ENCODE peak calls at places on chromosomes 2 and 18, in ten cellular contexts. One of them, this sample, is unnamed.
A peak's percentile ranks its signal among the peaks of the same experiment; 100 is the strongest.

GRCh38 chr18:3061581-3062416 is 48.9 kb upstream of the LPIN2 start:
- DNase-seq in activated naive CD8-positive, alpha-beta T cell treated with anti-CD3 and anti-CD28 coated beads, Interleukin-2, amount 50 U/mL, for 24 hours: peak; percentile 59
- DNase-seq in right cardiac atrium: no peak
- DNase-seq in gastrocnemius medialis: no peak
- DNase-seq in progenitor cell of endocrine pancreas: no peak
- DNase-seq in endothelial cell: no peak
- DNase-seq in stomach: no peak
- DNase-seq in sigmoid colon: no peak
- DNase-seq in HEK293T: no peak
- DNase-seq in lung microvascular endothelial cell: no peak
- DNase-seq in this sample: no peak

GRCh38 chr18:42245137-42245536 is 290.1 kb downstream of the PIK3C3 start:
- DNase-seq in activated naive CD8-positive, alpha-beta T cell treated with anti-CD3 and anti-CD28 coated beads, Interleukin-2, amount 50 U/mL, for 24 hours: no peak
- DNase-seq in right cardiac atrium: no peak
- DNase-seq in gastrocnemius medialis: no peak
- DNase-seq in progenitor cell of endocrine pancreas: no peak
- DNase-seq in endothelial cell: no peak
- DNase-seq in stomach: no peak
- DNase-seq in sigmoid colon: no peak
- DNase-seq in HEK293T: no peak
- DNase-seq in lung microvascular endothelial cell: no peak
- DNase-seq in this sample: no peak

GRCh38 chr2:234986346-234986745 is 34.5 kb downstream of the SH3BP4 start:
- DNase-seq in activated naive CD8-positive, alpha-beta T cell treated with anti-CD3 and anti-CD28 coated beads, Interleukin-2, amount 50 U/mL, for 24 hours: no peak
- DNase-seq in right cardiac atrium: no peak
- DNase-seq in gastrocnemius medialis: no peak
- DNase-seq in progenitor cell of endocrine pancreas: no peak
- DNase-seq in endothelial cell: no peak
- DNase-seq in stomach: no peak
- DNase-seq in sigmoid colon: no peak
- DNase-seq in HEK293T: no peak
- DNase-seq in lung microvascular endothelial cell: no peak
- DNase-seq in this sample: no peak

GRCh38 chr18:53771664-53772063 is 452.8 kb downstream of the MBD2 start:
- DNase-seq in activated naive CD8-positive, alpha-beta T cell treated with anti-CD3 and anti-CD28 coated beads, Interleukin-2, amount 50 U/mL, for 24 hours: no peak
- DNase-seq in right cardiac atrium: no peak
- DNase-seq in gastrocnemius medialis: no peak
- DNase-seq in progenitor cell of endocrine pancreas: no peak
- DNase-seq in endothelial cell: no peak
- DNase-seq in stomach: no peak
- DNase-seq in sigmoid colon: no peak
- DNase-seq in HEK293T: no peak
- DNase-seq in lung microvascular endothelial cell: no peak
- DNase-seq in this sample: no peak

GRCh38 chr18:29074147-29074546 is 897.2 kb upstream of the CDH2 start:
- DNase-seq in activated naive CD8-positive, alpha-beta T cell treated with anti-CD3 and anti-CD28 coated beads, Interleukin-2, amount 50 U/mL, for 24 hours: no peak
- DNase-seq in right cardiac atrium: no peak
- DNase-seq in gastrocnemius medialis: no peak
- DNase-seq in progenitor cell of endocrine pancreas: no peak
- DNase-seq in endothelial cell: no peak
- DNase-seq in stomach: no peak
- DNase-seq in sigmoid colon: no peak
- DNase-seq in HEK293T: no peak
- DNase-seq in lung microvascular endothelial cell: no peak
- DNase-seq in this sample: no peak

GRCh38 chr2:3309496-3310355 is 67.9 kb downstream of the EIPR1 start:
- DNase-seq in activated naive CD8-positive, alpha-beta T cell treated with anti-CD3 and anti-CD28 coated beads, Interleukin-2, amount 50 U/mL, for 24 hours: no peak
- DNase-seq in right cardiac atrium: no peak
- DNase-seq in gastrocnemius medialis: no peak
- DNase-seq in progenitor cell of endocrine pancreas: no peak
- DNase-seq in endothelial cell: no peak
- DNase-seq in stomach: no peak
- DNase-seq in sigmoid colon: peak; percentile 46
- DNase-seq in HEK293T: no peak
- DNase-seq in lung microvascular endothelial cell: no peak
- DNase-seq in this sample: peak; percentile 62

GRCh38 chr2:113182471-113183260 is 8.9 kb downstream of the PSD4 start:
- DNase-seq in activated naive CD8-positive, alpha-beta T cell treated with anti-CD3 and anti-CD28 coated beads, Interleukin-2, amount 50 U/mL, for 24 hours: no peak
- DNase-seq in right cardiac atrium: no peak
- DNase-seq in gastrocnemius medialis: no peak
- DNase-seq in progenitor cell of endocrine pancreas: no peak
- DNase-seq in endothelial cell: no peak
- DNase-seq in stomach: no peak
- DNase-seq in sigmoid colon: no peak
- DNase-seq in HEK293T: no peak
- DNase-seq in lung microvascular endothelial cell: no peak
- DNase-seq in this sample: peak; percentile 64

GRCh38 chr18:2846241-2846637 is 567 bp upstream of the EMILIN2 start:
- DNase-seq in activated naive CD8-positive, alpha-beta T cell treated with anti-CD3 and anti-CD28 coated beads, Interleukin-2, amount 50 U/mL, for 24 hours: peak; percentile 24
- DNase-seq in right cardiac atrium: no peak
- DNase-seq in gastrocnemius medialis: no peak
- DNase-seq in progenitor cell of endocrine pancreas: no peak
- DNase-seq in endothelial cell: no peak
- DNase-seq in stomach: no peak
- DNase-seq in sigmoid colon: peak; percentile 67
- DNase-seq in HEK293T: peak; percentile 24
- DNase-seq in lung microvascular endothelial cell: no peak
- DNase-seq in this sample: peak; percentile 87

GRCh38 chr2:67716895-67717294 is 319.8 kb downstream of the ETAA1 start:
- DNase-seq in activated naive CD8-positive, alpha-beta T cell treated with anti-CD3 and anti-CD28 coated beads, Interleukin-2, amount 50 U/mL, for 24 hours: no peak
- DNase-seq in right cardiac atrium: no peak
- DNase-seq in gastrocnemius medialis: no peak
- DNase-seq in progenitor cell of endocrine pancreas: no peak
- DNase-seq in endothelial cell: no peak
- DNase-seq in stomach: no peak
- DNase-seq in sigmoid colon: no peak
- DNase-seq in HEK293T: no peak
- DNase-seq in lung microvascular endothelial cell: no peak
- DNase-seq in this sample: no peak

GRCh38 chr18:78914586-78914935 is 65.1 kb upstream of the SALL3 start:
- DNase-seq in activated naive CD8-positive, alpha-beta T cell treated with anti-CD3 and anti-CD28 coated beads, Interleukin-2, amount 50 U/mL, for 24 hours: no peak
- DNase-seq in right cardiac atrium: no peak
- DNase-seq in gastrocnemius medialis: no peak
- DNase-seq in progenitor cell of endocrine pancreas: no peak
- DNase-seq in endothelial cell: no peak
- DNase-seq in stomach: no peak
- DNase-seq in sigmoid colon: no peak
- DNase-seq in HEK293T: no peak
- DNase-seq in lung microvascular endothelial cell: no peak
- DNase-seq in this sample: no peak

GRCh38 chr2:42030829-42031228 is 17.0 kb upstream of the PKDCC start:
- DNase-seq in activated naive CD8-positive, alpha-beta T cell treated with anti-CD3 and anti-CD28 coated beads, Interleukin-2, amount 50 U/mL, for 24 hours: no peak
- DNase-seq in right cardiac atrium: no peak
- DNase-seq in gastrocnemius medialis: no peak
- DNase-seq in progenitor cell of endocrine pancreas: no peak
- DNase-seq in endothelial cell: no peak
- DNase-seq in stomach: no peak
- DNase-seq in sigmoid colon: no peak
- DNase-seq in HEK293T: no peak
- DNase-seq in lung microvascular endothelial cell: no peak
- DNase-seq in this sample: no peak

GRCh38 chr2:121088251-121089004 is 196.6 kb downstream of the TFCP2L1 start:
- DNase-seq in activated naive CD8-positive, alpha-beta T cell treated with anti-CD3 and anti-CD28 coated beads, Interleukin-2, amount 50 U/mL, for 24 hours: no peak
- DNase-seq in right cardiac atrium: peak; percentile 77
- DNase-seq in gastrocnemius medialis: no peak
- DNase-seq in progenitor cell of endocrine pancreas: no peak
- DNase-seq in endothelial cell: no peak
- DNase-seq in stomach: no peak
- DNase-seq in sigmoid colon: no peak
- DNase-seq in HEK293T: no peak
- DNase-seq in lung microvascular endothelial cell: no peak
- DNase-seq in this sample: no peak

GRCh38 chr2:7567646-7568045 is 650.4 kb downstream of the RNF144A start:
- DNase-seq in activated naive CD8-positive, alpha-beta T cell treated with anti-CD3 and anti-CD28 coated beads, Interleukin-2, amount 50 U/mL, for 24 hours: peak; percentile 50
- DNase-seq in right cardiac atrium: no peak
- DNase-seq in gastrocnemius medialis: no peak
- DNase-seq in progenitor cell of endocrine pancreas: no peak
- DNase-seq in endothelial cell: no peak
- DNase-seq in stomach: no peak
- DNase-seq in sigmoid colon: no peak
- DNase-seq in HEK293T: no peak
- DNase-seq in lung microvascular endothelial cell: no peak
- DNase-seq in this sample: peak; percentile 75

GRCh38 chr2:83420993-83421392 is 1038.1 kb downstream of the SUCLG1 start:
- DNase-seq in activated naive CD8-positive, alpha-beta T cell treated with anti-CD3 and anti-CD28 coated beads, Interleukin-2, amount 50 U/mL, for 24 hours: no peak
- DNase-seq in right cardiac atrium: no peak
- DNase-seq in gastrocnemius medialis: no peak
- DNase-seq in progenitor cell of endocrine pancreas: no peak
- DNase-seq in endothelial cell: no peak
- DNase-seq in stomach: no peak
- DNase-seq in sigmoid colon: no peak
- DNase-seq in HEK293T: no peak
- DNase-seq in lung microvascular endothelial cell: no peak
- DNase-seq in this sample: no peak

GRCh38 chr2:217647226-217647625 is 355.6 kb downstream of the TNS1 start:
- DNase-seq in activated naive CD8-positive, alpha-beta T cell treated with anti-CD3 and anti-CD28 coated beads, Interleukin-2, amount 50 U/mL, for 24 hours: no peak
- DNase-seq in right cardiac atrium: no peak
- DNase-seq in gastrocnemius medialis: no peak
- DNase-seq in progenitor cell of endocrine pancreas: no peak
- DNase-seq in endothelial cell: no peak
- DNase-seq in stomach: no peak
- DNase-seq in sigmoid colon: no peak
- DNase-seq in HEK293T: no peak
- DNase-seq in lung microvascular endothelial cell: no peak
- DNase-seq in this sample: no peak

GRCh38 chr2:73112913-73113633 is at the start of gene RAB11FIP5:
- DNase-seq in activated naive CD8-positive, alpha-beta T cell treated with anti-CD3 and anti-CD28 coated beads, Interleukin-2, amount 50 U/mL, for 24 hours: peak; percentile 77
- DNase-seq in right cardiac atrium: peak; percentile 92
- DNase-seq in gastrocnemius medialis: peak; percentile 49
- DNase-seq in progenitor cell of endocrine pancreas: peak; percentile 77
- DNase-seq in endothelial cell: peak; percentile 74
- DNase-seq in stomach: peak; percentile 85
- DNase-seq in sigmoid colon: peak; percentile 90
- DNase-seq in HEK293T: peak; percentile 86
- DNase-seq in lung microvascular endothelial cell: peak; percentile 83
- DNase-seq in this sample: peak; percentile 91

GRCh38 chr2:37585295-37585908 is 86.0 kb downstream of the CDC42EP3 start:
- DNase-seq in activated naive CD8-positive, alpha-beta T cell treated with anti-CD3 and anti-CD28 coated beads, Interleukin-2, amount 50 U/mL, for 24 hours: no peak
- DNase-seq in right cardiac atrium: no peak
- DNase-seq in gastrocnemius medialis: no peak
- DNase-seq in progenitor cell of endocrine pancreas: no peak
- DNase-seq in endothelial cell: no peak
- DNase-seq in stomach: peak; percentile 66
- DNase-seq in sigmoid colon: no peak
- DNase-seq in HEK293T: no peak
- DNase-seq in lung microvascular endothelial cell: no peak
- DNase-seq in this sample: no peak

GRCh38 chr2:233495503-233496496 is 70.8 kb downstream of the USP40 start:
- DNase-seq in activated naive CD8-positive, alpha-beta T cell treated with anti-CD3 and anti-CD28 coated beads, Interleukin-2, amount 50 U/mL, for 24 hours: no peak
- DNase-seq in right cardiac atrium: no peak
- DNase-seq in gastrocnemius medialis: no peak
- DNase-seq in progenitor cell of endocrine pancreas: no peak
- DNase-seq in endothelial cell: no peak
- DNase-seq in stomach: no peak
- DNase-seq in sigmoid colon: no peak
- DNase-seq in HEK293T: no peak
- DNase-seq in lung microvascular endothelial cell: no peak
- DNase-seq in this sample: no peak

GRCh38 chr2:74915743-74916142 is 42.7 kb upstream of the POLE4 start:
- DNase-seq in activated naive CD8-positive, alpha-beta T cell treated with anti-CD3 and anti-CD28 coated beads, Interleukin-2, amount 50 U/mL, for 24 hours: peak; percentile 65
- DNase-seq in right cardiac atrium: no peak
- DNase-seq in gastrocnemius medialis: no peak
- DNase-seq in progenitor cell of endocrine pancreas: no peak
- DNase-seq in endothelial cell: no peak
- DNase-seq in stomach: no peak
- DNase-seq in sigmoid colon: no peak
- DNase-seq in HEK293T: no peak
- DNase-seq in lung microvascular endothelial cell: no peak
- DNase-seq in this sample: no peak

GRCh38 chr2:85772841-85773491 is 19.2 kb downstream of the ATOH8 start:
- DNase-seq in activated naive CD8-positive, alpha-beta T cell treated with anti-CD3 and anti-CD28 coated beads, Interleukin-2, amount 50 U/mL, for 24 hours: no peak
- DNase-seq in right cardiac atrium: peak; percentile 78
- DNase-seq in gastrocnemius medialis: no peak
- DNase-seq in progenitor cell of endocrine pancreas: no peak
- DNase-seq in endothelial cell: no peak
- DNase-seq in stomach: no peak
- DNase-seq in sigmoid colon: peak; percentile 89
- DNase-seq in HEK293T: no peak
- DNase-seq in lung microvascular endothelial cell: no peak
- DNase-seq in this sample: no peak

GRCh38 chr18:31275722-31276463 is 42.1 kb upstream of the DSG1 start:
- DNase-seq in activated naive CD8-positive, alpha-beta T cell treated with anti-CD3 and anti-CD28 coated beads, Interleukin-2, amount 50 U/mL, for 24 hours: no peak
- DNase-seq in right cardiac atrium: no peak
- DNase-seq in gastrocnemius medialis: no peak
- DNase-seq in progenitor cell of endocrine pancreas: no peak
- DNase-seq in endothelial cell: no peak
- DNase-seq in stomach: no peak
- DNase-seq in sigmoid colon: no peak
- DNase-seq in HEK293T: no peak
- DNase-seq in lung microvascular endothelial cell: no peak
- DNase-seq in this sample: no peak